ENCODE peak calls at places on chromosomes 2 and 18, in ten cellular contexts. N is spleen, R is fibroblast of lung, A is astrocyte, E is esophagus squamous epithelium, M is neural progenitor cell, Q is gastrocnemius medialis, F is aorta, K is uterus, G is mucosa of descending colon. W is an unnamed sample.
A peak's percentile ranks its signal among the peaks of the same experiment; 100 is the strongest.

GRCh38 chr2:233384811-233385488 is 30.7 kb downstream of the DGKD start:
- DNase-seq in M (no peak), A (no peak), F (no peak), K (no peak), N (no peak), Q (no peak), G (no peak), R (peak; percentile 15), E (no peak), W (peak; percentile 46)

GRCh38 chr2:213627835-213628234 is 343.6 kb downstream of the SPAG16 start:
- DNase-seq in G (no peak), F (no peak), M (no peak), R (no peak), Q (no peak), A (no peak), N (no peak), K (no peak), E (no peak), W (no peak)

GRCh38 chr2:17136231-17136630 is 382.0 kb downstream of the RAD51AP2 start:
- DNase-seq in K (no peak), R (no peak), M (no peak), G (no peak), A (no peak), E (no peak), Q (no peak), F (no peak), N (no peak), W (no peak)

GRCh38 chr18:1914489-1914888 is 656.8 kb downstream of the METTL4 start:
- DNase-seq in R (no peak), G (no peak), N (no peak), E (no peak), F (no peak), A (no peak), M (no peak), K (no peak), Q (no peak), W (no peak)

GRCh38 chr18:2917255-2918047 is 70.6 kb downstream of the EMILIN2 start:
- DNase-seq in R (no peak), M (peak; percentile 39), E (no peak), A (no peak), K (no peak), N (no peak), Q (no peak), F (no peak), G (peak; percentile 72), W (peak; percentile 26)

GRCh38 chr18:50560681-50561629 is 1.1 kb downstream of the MAPK4 start:
- DNase-seq in G (no peak), N (no peak), E (no peak), M (peak; percentile 61), F (no peak), A (no peak), Q (no peak), K (no peak), R (no peak), W (peak; percentile 77)

GRCh38 chr2:72084584-72084976 is 63.1 kb downstream of the CYP26B1 start:
- DNase-seq in M (no peak), G (no peak), F (no peak), R (no peak), E (no peak), Q (no peak), N (no peak), K (no peak), A (peak; percentile 40), W (no peak)

GRCh38 chr2:673615-674318 is 3.4 kb downstream of the TMEM18 start:
- DNase-seq in A (peak; percentile 39), F (no peak), K (no peak), R (peak; percentile 16), N (no peak), M (no peak), Q (no peak), G (peak; percentile 27), E (no peak), W (peak; percentile 59)

GRCh38 chr2:235535423-235536130 is 41.7 kb downstream of the AGAP1 start:
- DNase-seq in F (no peak), R (no peak), A (no peak), M (no peak), Q (no peak), E (no peak), G (peak; percentile 46), N (peak; percentile 61), K (no peak), W (peak; percentile 56)

GRCh38 chr2:233792720-233793119 is 14.6 kb downstream of the MROH2A start:
- DNase-seq in A (no peak), G (no peak), M (no peak), Q (no peak), E (no peak), N (no peak), F (no peak), R (no peak), K (no peak), W (no peak)

GRCh38 chr2:96505231-96505889 is at the start of gene NEURL3:
- DNase-seq in K (no peak), Q (no peak), G (peak; percentile 55), A (peak; percentile 57), M (no peak), N (no peak), F (no peak), R (no peak), E (no peak), W (no peak)

DNA sequence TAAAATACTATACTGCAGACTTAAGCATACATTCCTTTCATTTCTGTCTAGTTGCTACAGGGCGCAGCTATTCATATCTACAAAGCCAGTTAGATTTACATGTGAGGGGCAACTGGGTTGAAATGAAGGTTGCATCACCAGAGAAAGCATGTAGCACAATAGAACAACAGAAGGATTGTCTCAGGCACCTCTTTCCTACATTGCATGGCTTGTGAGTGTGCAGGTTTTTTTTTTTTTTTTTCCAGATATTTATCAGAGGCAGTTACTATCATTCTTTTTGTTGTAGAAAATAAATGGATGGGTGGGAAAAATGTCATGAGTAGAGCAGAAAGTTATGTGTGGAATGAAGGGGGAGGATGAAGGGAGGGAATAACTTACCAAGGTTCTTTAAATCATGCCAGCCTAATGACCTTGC is 86.8 kb downstream of the ERBB4 start:
- DNase-seq in F (no peak), Q (no peak), R (peak; percentile 2), M (no peak), E (no peak), G (no peak), N (no peak), K (no peak), A (peak; percentile 89), W (no peak)
- H3K4me3 ChIP-seq in F (no peak overlapping the region), Q (no peak overlapping the region), R (no peak overlapping the region), M (no peak overlapping the region), E (no peak overlapping the region), G (no peak overlapping the region), N (no peak overlapping the region), K (no peak overlapping the region), A (no peak overlapping the region), W (no peak overlapping the region)

GRCh38 chr2:66446924-66447323 is 12.0 kb downstream of the MEIS1 start:
- DNase-seq in A (no peak), F (no peak), E (no peak), K (no peak), G (no peak), Q (no peak), M (no peak), R (peak; percentile 62), N (no peak), W (no peak)

GRCh38 chr2:66447676-66448075 is 12.8 kb downstream of the MEIS1 start:
- DNase-seq in E (no peak), G (no peak), Q (no peak), N (no peak), M (no peak), R (peak; percentile 56), K (no peak), A (no peak), F (no peak), W (no peak)

GRCh38 chr2:66445076-66445724 is 10.3 kb downstream of the MEIS1 start:
- DNase-seq in R (peak; percentile 68), K (peak; percentile 43), M (peak; percentile 78), G (no peak), E (no peak), A (peak; percentile 54), F (peak; percentile 57), N (no peak), Q (no peak), W (peak; percentile 73)

GRCh38 chr2:66445781-66446177 is 10.9 kb downstream of the MEIS1 start:
- DNase-seq in A (no peak), R (peak; percentile 53), G (no peak), M (peak; percentile 85), N (no peak), E (no peak), Q (no peak), F (peak; percentile 53), K (no peak), W (peak; percentile 84)

DNA sequence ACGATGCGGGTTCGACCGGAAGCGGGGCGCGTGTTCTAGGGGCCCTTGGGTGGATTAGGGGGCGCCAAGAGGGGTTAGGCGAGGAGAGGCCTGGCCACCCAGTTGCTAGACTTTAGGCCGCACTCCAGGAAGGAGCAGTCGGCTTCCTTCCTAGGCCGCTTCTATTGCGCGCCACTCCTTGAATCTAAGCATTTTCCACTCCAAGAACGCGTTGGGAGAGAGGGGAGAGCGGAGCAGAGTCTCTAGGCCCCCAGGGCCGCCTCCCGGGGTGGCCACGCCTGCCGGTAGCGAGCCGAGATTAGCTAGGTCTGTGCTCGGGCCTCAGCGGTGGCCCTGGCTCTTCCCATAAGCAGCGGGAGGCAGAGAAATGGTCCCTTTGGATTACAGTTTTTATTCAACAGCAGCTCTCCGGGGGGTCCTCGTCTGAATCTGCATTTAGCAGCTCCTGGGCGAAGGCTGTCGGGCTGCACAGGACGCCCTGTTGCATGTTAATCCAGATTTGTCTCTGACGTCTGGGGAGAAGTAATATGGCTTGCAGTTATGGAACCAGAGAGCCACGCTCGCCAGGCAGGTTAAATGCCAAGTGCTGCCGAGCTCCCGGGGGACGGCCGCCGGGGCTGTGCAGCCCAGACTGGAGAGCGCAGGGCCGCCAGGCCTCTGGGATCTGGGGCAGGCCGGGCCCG is 11.4 kb downstream of the MEIS1 start:
- DNase-seq in N (no peak), R (peak; percentile 79), Q (no peak), G (peak; percentile 55), F (peak; percentile 84), A (peak; percentile 68), E (no peak), K (peak; percentile 63), M (peak; percentile 76), W (peak; percentile 81)
- H3K36me3 ChIP-seq in N (no peaks in the 10 kb centered on the region), R (peaks cover 6% of the 10 kb centered on the region), Q (no peaks in the 10 kb centered on the region), G (no peaks in the 10 kb centered on the region), F (no peaks in the 10 kb centered on the region), A (peaks cover 3% of the 10 kb centered on the region), E (no peaks in the 10 kb centered on the region), K (no peaks in the 10 kb centered on the region), M (no peaks in the 10 kb centered on the region), W (no peaks in the 10 kb centered on the region)

DNA sequence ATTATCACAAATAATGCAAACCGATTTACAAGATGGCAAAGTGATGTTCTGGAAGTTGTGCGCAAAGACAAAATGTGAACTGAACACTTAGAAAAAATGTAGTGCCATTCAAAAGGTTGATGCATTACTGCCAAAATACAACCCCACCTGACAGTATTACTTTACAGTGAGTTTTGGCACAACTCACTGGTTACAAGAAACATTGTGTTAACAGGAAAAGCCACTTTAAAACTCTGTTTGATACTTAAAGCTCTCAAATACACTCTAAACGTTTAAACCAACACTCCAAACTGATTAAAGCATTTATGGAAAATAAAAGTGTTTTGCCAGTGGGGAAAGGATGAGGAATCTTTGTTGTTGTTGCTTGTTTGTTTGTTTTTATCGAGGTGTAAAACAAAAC is 173.4 kb upstream of the SATB2 start:
- DNase-seq in N (no peak), F (no peak), Q (no peak), M (no peak), A (no peak), E (no peak), G (no peak), R (no peak), K (no peak), W (no peak)
- H3K4me3 ChIP-seq in N (no peak overlapping the region), F (no peak overlapping the region), Q (no peak overlapping the region), M (no peak overlapping the region), A (no peak overlapping the region), E (no peak overlapping the region), G (no peak overlapping the region), R (no peak overlapping the region), K (no peak overlapping the region), W (no peak overlapping the region)

GRCh38 chr2:174223359-174223758 is 25.0 kb downstream of the OLA1 start:
- DNase-seq in F (no peak), Q (no peak), N (no peak), R (no peak), A (peak; percentile 14), G (no peak), K (no peak), E (no peak), M (no peak), W (no peak)
- H3K36me3 ChIP-seq in F (no peaks in the 10 kb centered on the region), Q (no peaks in the 10 kb centered on the region), N (peaks cover 29% of the 10 kb centered on the region), R (no peaks in the 10 kb centered on the region), A (no peaks in the 10 kb centered on the region), G (no peaks in the 10 kb centered on the region), K (no peaks in the 10 kb centered on the region), E (peaks cover 3% of the 10 kb centered on the region), M (peaks cover 11% of the 10 kb centered on the region), W (no peaks in the 10 kb centered on the region)